ENCODE peak calls at places on chromosomes 6 and 20, in four cellular contexts. K, W, L and Y are unnamed samples.

GRCh38 chr6:40387127-40387870 is 199.9 kb downstream of the LRFN2 start:
- DNase-seq in K (no peak), W (no peak), L (peak), Y (no peak)

GRCh38 chr6:36788186-36788585 is 51.1 kb downstream of the CPNE5 start:
- DNase-seq in K (no peak), W (no peak), L (no peak), Y (no peak)

GRCh38 chr6:73194744-73195143 is 30.6 kb downstream of the KHDC1L start:
- DNase-seq in K (no peak), W (no peak), L (no peak), Y (no peak)

GRCh38 chr20:16493486-16493885 is 79.8 kb downstream of the KIF16B start:
- DNase-seq in K (no peak), W (no peak), L (no peak), Y (no peak)

GRCh38 chr6:108535079-108535742 is 25.5 kb upstream of the FOXO3 start:
- DNase-seq in K (no peak), W (no peak), L (no peak), Y (no peak)

GRCh38 chr6:106536357-106536756 is 92.9 kb downstream of the RTN4IP1 start:
- DNase-seq in K (no peak), W (no peak), L (no peak), Y (no peak)

GRCh38 chr6:148557796-148558457 is 188.9 kb upstream of the UST start:
- DNase-seq in K (no peak), W (no peak), L (no peak), Y (no peak)

GRCh38 chr6:78589426-78589825 is 277.9 kb upstream of the IRAK1BP1 start:
- DNase-seq in K (no peak), W (no peak), L (no peak), Y (no peak)

GRCh38 chr20:35344354-35344837 is 52.2 kb upstream of the FAM83C start:
- DNase-seq in K (peak), W (peak), L (peak), Y (no peak)

GRCh38 chr20:21812384-21812783 is 106.9 kb downstream of the PAX1 start:
- DNase-seq in K (no peak), W (no peak), L (no peak), Y (no peak)

GRCh38 chr6:127365874-127366273 is 22.5 kb upstream of the ECHDC1 start:
- DNase-seq in K (no peak), W (no peak), L (no peak), Y (no peak)

GRCh38 chr6:84220809-84221409 is 6.5 kb downstream of the CEP162 start:
- DNase-seq in K (no peak), W (no peak), L (peak), Y (no peak)

GRCh38 chr6:122838060-122838780 is 49.2 kb downstream of the SMPDL3A start:
- DNase-seq in K (peak), W (peak), L (peak), Y (no peak)

GRCh38 chr6:1724124-1724523 is 114.4 kb downstream of the FOXC1 start:
- DNase-seq in K (no peak), W (no peak), L (no peak), Y (no peak)

GRCh38 chr6:146878564-146879343 is 280.0 kb downstream of the ADGB start:
- DNase-seq in K (no peak), W (no peak), L (no peak), Y (no peak)

GRCh38 chr6:154292855-154293519 is 63.6 kb downstream of the IPCEF1 start:
- DNase-seq in K (no peak), W (no peak), L (peak), Y (no peak)

GRCh38 chr20:63280929-63281545 is 8.4 kb downstream of the ARFGAP1 start:
- DNase-seq in K (no peak), W (no peak), L (peak), Y (no peak)

GRCh38 chr6:16805190-16805860 is 44.1 kb upstream of the ATXN1 start:
- DNase-seq in K (peak), W (no peak), L (no peak), Y (no peak)

GRCh38 chr6:25223421-25224052 is 55.6 kb upstream of the CARMIL1 start:
- DNase-seq in K (peak), W (peak), L (peak), Y (peak)

GRCh38 chr20:23477223-23477622 is 13.7 kb upstream of the CST8 start:
- DNase-seq in K (no peak), W (no peak), L (no peak), Y (no peak)

GRCh38 chr6:43951063-43951755 is 176.0 kb downstream of the MRPL14 start:
- DNase-seq in K (peak), W (peak), L (peak), Y (no peak)

DNA sequence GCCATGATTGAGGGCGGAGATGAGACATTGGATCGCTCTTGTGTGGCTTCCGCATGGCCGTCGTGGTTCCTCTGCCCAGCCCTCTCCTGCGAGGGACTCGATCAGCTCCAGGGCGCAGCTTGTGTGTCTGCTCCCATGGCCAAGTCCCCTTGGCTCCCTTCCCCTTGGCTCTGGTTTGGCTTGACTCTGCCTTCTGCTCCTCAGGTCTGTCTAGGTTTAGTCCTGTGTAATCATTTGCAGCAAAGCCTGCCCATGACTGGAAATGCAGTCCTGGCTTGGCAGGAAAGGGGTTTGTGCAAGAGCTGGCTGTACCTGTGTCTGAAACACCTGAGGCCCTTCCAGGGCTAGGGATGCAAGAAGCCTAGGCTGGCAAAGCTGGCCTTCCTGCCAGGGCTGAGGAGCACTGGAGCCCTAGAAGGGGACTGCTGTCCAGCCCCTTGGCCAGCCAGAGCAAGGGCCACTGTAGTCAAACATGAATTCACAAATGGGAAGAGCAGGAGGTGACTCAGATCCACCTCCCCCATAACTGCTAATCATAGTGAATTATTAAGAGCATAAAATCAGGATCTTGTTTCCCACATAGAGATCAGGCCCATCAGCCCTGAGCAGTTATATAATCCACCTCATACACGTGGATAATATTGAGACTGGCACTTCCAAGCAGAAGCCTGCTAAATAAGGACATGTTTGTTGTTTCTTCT is 196.8 kb downstream of the FARS2 start:
- DNase-seq in K (no peak), W (no peak), L (no peak), Y (no peak)
- TF ChIP-seq NFIC in K (no peak), W (no peak), L (no peak), Y (no peak)

DNA sequence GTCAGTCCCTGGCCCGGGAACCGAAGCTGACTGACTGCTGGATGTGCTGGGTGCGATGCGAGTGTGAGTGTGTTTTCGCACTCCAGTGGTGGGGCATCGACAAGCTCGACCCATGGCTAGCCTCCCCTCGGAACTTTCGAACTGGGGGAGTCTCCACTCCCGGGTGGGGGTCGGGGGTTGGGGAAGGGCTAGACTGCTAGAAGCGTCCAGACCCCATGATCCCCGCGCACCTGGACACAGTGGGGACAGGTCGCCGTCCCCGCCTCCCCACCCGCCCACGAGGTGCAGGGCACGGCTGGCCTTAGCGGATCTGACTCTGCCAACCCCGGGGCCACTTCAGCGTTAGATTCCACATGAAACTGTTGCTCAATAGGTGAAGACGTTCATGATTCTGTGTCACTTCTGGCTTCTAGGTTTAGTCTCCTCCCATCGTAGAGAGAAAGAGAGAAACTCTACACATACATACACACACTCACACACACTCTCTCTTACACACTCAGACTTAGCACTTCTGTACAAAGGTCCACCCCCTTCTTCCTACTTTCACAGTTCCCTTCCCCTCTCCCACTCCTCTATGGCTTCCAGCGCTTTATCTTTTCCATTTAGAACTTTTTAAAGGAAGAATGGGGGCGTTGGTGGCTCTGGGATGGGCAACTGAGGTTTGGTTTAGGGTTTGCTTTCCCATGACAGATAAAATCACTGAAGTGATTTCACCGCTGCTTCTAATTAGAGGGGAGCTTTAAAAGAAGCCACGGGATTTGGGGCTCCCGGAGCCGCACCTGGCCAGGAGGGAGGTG is 5.1 kb upstream of the TFAP2A start:
- DNase-seq in K (no peak), W (no peak), L (no peak), Y (no peak)
- TF ChIP-seq NFIC in K (no peak), W (no peak), L (no peak), Y (no peak)

DNA sequence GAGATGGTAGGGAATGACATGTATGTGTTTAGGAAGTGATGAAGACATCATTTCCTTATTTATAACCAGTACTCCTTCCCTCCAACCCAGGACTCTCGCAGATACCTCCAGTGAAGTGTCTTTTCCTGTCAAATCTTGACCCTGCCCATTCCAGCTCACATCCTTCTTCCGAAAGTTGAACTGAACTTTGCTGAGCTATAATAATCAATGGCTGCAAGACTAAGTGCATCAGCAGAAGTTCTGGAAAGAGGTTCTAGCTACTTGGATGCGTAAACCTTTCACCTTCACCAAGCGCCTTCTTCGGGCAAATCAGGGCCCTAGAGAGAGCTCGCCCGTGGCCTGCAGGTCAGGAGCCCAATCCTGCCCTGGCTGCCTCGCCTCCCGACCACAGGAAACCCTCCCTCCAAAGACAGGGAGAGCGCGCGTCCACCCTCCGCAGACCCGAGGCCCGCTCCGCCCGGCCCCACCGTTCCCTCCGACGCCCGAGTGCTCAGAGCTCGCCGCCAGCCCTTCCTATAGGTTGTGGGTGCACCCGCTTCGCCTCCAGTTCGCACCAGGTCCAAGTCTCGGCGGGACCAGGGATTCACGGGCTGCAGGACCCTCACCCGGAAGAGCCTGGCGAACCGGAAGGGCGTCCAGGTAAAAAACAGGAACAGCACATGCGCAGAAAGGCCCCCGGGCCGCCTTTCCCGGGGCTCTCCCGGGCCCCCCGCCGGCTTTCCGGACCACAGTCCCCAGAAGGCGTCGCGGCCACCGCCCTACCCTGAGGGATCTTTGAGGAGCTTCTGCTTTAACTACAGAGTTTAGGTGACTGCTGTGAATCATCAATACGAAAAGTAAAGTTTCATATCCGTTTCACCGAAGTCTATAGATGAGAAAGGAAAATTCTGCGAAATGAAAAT is at the start of gene ZNF334:
- DNase-seq in K (peak), W (peak), L (peak), Y (no peak)
- TF ChIP-seq NFIC in K (no peak), W (no peak), L (no peak), Y (no peak)

GRCh38 chr6:15020114-15020770 is 225.6 kb upstream of the JARID2 start:
- DNase-seq in K (no peak), W (no peak), L (no peak), Y (no peak)

GRCh38 chr6:15014958-15015357 is 230.9 kb upstream of the JARID2 start:
- DNase-seq in K (no peak), W (no peak), L (no peak), Y (no peak)

GRCh38 chr6:15017803-15018202 is 228.1 kb upstream of the JARID2 start:
- DNase-seq in K (no peak), W (peak), L (no peak), Y (no peak)

GRCh38 chr6:15016813-15017212 is 229.1 kb upstream of the JARID2 start:
- DNase-seq in K (no peak), W (no peak), L (no peak), Y (no peak)

GRCh38 chr6:15017251-15017650 is 228.6 kb upstream of the JARID2 start:
- DNase-seq in K (no peak), W (peak), L (no peak), Y (no peak)
- TF ChIP-seq NFIC in K (no peak), W (no peak), L (no peak), Y (no peak)

DNA sequence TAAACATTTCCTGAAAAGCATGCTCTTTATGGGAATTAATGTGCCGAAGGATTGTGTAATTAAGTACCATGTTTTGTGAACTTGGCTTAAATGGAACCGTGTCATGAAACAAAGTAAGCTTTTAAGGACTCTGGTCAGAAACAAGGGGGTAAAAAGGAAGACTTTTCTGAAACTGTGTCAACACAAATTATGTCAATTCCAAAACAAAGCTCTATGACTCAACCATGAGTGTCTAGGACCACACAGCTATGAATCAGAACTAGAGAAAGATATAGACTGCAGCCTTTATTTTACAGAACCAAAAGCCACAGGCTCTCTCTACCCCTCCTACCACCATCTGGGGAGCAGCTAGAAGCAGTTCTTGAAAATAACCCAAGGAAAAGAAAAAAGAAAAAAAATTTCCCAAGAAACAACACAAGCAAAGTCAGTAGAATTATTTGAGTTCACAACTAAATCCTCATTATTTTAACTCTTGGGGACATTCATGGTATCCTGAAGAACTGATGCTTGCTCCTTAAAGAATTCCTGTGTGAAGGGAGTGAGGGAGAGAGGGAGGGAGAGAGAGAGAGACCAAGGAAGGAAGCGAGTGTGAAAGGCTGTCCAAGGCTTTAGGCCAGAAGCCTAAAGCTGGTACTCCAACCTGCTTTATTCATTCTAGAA is 81.9 kb downstream of the ZMYND8 start:
- DNase-seq in K (peak), W (peak), L (no peak), Y (peak)
- TF ChIP-seq NFIC in K (peak), W (no peak), L (peak), Y (peak)

GRCh38 chr20:57787969-57788781 is 78.4 kb upstream of the PMEPA1 start:
- DNase-seq in K (no peak), W (no peak), L (no peak), Y (no peak)
- TF ChIP-seq NFIC in K (no peak), W (no peak), L (no peak), Y (no peak)

GRCh38 chr6:159832941-159833340 is 32.9 kb downstream of the PNLDC1 start:
- DNase-seq in K (no peak), W (no peak), L (no peak), Y (no peak)

GRCh38 chr6:159833997-159834601 is 34.0 kb downstream of the PNLDC1 start:
- DNase-seq in K (no peak), W (no peak), L (no peak), Y (no peak)

GRCh38 chr6:159831373-159831679 is 31.2 kb downstream of the PNLDC1 start:
- DNase-seq in K (no peak), W (no peak), L (no peak), Y (no peak)

GRCh38 chr6:159830481-159831372 is 30.7 kb downstream of the PNLDC1 start:
- DNase-seq in K (no peak), W (no peak), L (no peak), Y (no peak)

GRCh38 chr6:159833556-159833955 is 33.5 kb downstream of the PNLDC1 start:
- DNase-seq in K (no peak), W (no peak), L (no peak), Y (no peak)
- TF ChIP-seq NFIC in K (no peak), W (no peak), L (no peak), Y (no peak)